ENCODE peak calls at places on chromosomes 7 and 10, in five cellular contexts. M, G, V, C and Q are unnamed samples. For H3K27me3, the result is how much of the 10 kb centered on the place peaks cover.

GRCh38 chr7:116305485-116306408 is 95.4 kb downstream of the TES start:
- DNase-seq in M (no peak), V (no peak), G (peak), C (no peak), Q (no peak)

GRCh38 chr10:35890061-35890969 is 248.2 kb upstream of the FZD8 start:
- DNase-seq in M (no peak), G (no peak), C (no peak), V (no peak), Q (no peak)

GRCh38 chr10:78236416-78237015 is 202.9 kb downstream of the RPS24 start:
- DNase-seq in G (no peak), M (no peak), V (no peak), C (no peak), Q (no peak)

GRCh38 chr10:4154317-4154716 is 369.3 kb upstream of the KLF6 start:
- DNase-seq in M (no peak), G (no peak), V (peak), C (no peak), Q (no peak)

GRCh38 chr10:75235375-75236177 is at the start of gene COMTD1:
- DNase-seq in G (peak), V (peak), C (peak), M (peak), Q (peak)

GRCh38 chr7:122136639-122137253 is 7.3 kb downstream of the AASS start:
- DNase-seq in M (no peak), C (no peak), G (no peak), V (no peak), Q (no peak)

GRCh38 chr7:106610996-106611886 is 49.7 kb downstream of the CCDC71L start:
- DNase-seq in M (no peak), V (no peak), C (no peak), G (no peak), Q (no peak)

GRCh38 chr7:3867847-3868246 is 566.8 kb downstream of the SDK1 start:
- DNase-seq in G (no peak), M (no peak), V (no peak), C (peak), Q (no peak)

GRCh38 chr10:86074294-86074693 is 292.3 kb downstream of the GRID1 start:
- DNase-seq in M (no peak), V (no peak), G (no peak), C (no peak), Q (no peak)

GRCh38 chr7:151745090-151745638 is 131.8 kb downstream of the PRKAG2 start:
- DNase-seq in G (peak), C (peak), V (no peak), M (no peak), Q (peak)

GRCh38 chr10:29535012-29535777 is 99.6 kb downstream of the SVIL start:
- DNase-seq in V (no peak), M (no peak), C (peak), G (peak), Q (peak)

GRCh38 chr7:88111136-88111748 is 108.6 kb downstream of the SRI start:
- DNase-seq in C (no peak), G (no peak), V (no peak), M (no peak), Q (no peak)

GRCh38 chr10:48627984-48628609 is 23.2 kb upstream of the ARHGAP22 start:
- DNase-seq in G (no peak), V (no peak), C (no peak), M (no peak), Q (no peak)

GRCh38 chr10:19329475-19329874 is 280.9 kb downstream of the MALRD1 start:
- DNase-seq in M (no peak), C (no peak), G (no peak), V (no peak), Q (no peak)

GRCh38 chr7:116431783-116432182 is 67.8 kb upstream of the CAV2 start:
- DNase-seq in M (no peak), C (no peak), G (no peak), V (no peak), Q (no peak)

GRCh38 chr7:131328387-131329175 is 905 bp downstream of the MKLN1 start:
- DNase-seq in M (no peak), V (no peak), C (no peak), G (no peak), Q (no peak)

GRCh38 chr10:29734980-29735627 is 100.3 kb upstream of the SVIL start:
- DNase-seq in G (peak), C (peak), M (no peak), V (peak), Q (peak)

GRCh38 chr10:14185501-14186045 is 145.2 kb downstream of the FRMD4A start:
- DNase-seq in G (no peak), V (peak), C (no peak), M (peak), Q (no peak)

GRCh38 chr7:141320287-141320686 is 230.9 kb upstream of the AGK start:
- DNase-seq in C (no peak), V (no peak), M (no peak), G (no peak), Q (no peak)

GRCh38 chr10:5317547-5318107 is 47.1 kb upstream of the UCN3 start:
- DNase-seq in C (no peak), G (no peak), M (no peak), V (peak), Q (no peak)

GRCh38 chr7:47669178-47669878 is 87.4 kb upstream of the TNS3 start:
- DNase-seq in M (no peak), V (no peak), C (peak), G (peak), Q (peak)

GRCh38 chr7:131546583-131547111 is 9.8 kb downstream of the PODXL start:
- DNase-seq in G (peak), M (peak), C (no peak), V (peak), Q (no peak)

GRCh38 chr7:55074008-55074499 is 55.2 kb downstream of the EGFR start:
- DNase-seq in M (peak), C (peak), G (no peak), V (peak), Q (no peak)

GRCh38 chr10:32225976-32226375 is 121.0 kb downstream of the EPC1 start:
- DNase-seq in G (no peak), V (no peak), C (no peak), M (no peak), Q (no peak)

GRCh38 chr7:141709749-141710148 is 1.6 kb downstream of the WEE2 start:
- DNase-seq in G (no peak), C (no peak), V (no peak), M (no peak), Q (no peak)

GRCh38 chr7:4235596-4235995 is 446.5 kb upstream of the FOXK1 start:
- DNase-seq in G (no peak), M (no peak), C (no peak), V (no peak), Q (peak)

GRCh38 chr10:121999301-121999700 is 10.3 kb downstream of the TACC2 start:
- DNase-seq in C (no peak), M (no peak), G (no peak), V (no peak), Q (no peak)

GRCh38 chr7:41403291-41403690 is 299.6 kb downstream of the INHBA start:
- DNase-seq in V (no peak), G (no peak), M (no peak), C (no peak), Q (no peak)

GRCh38 chr7:106848851-106849442 is 16.1 kb upstream of the PIK3CG start:
- DNase-seq in M (no peak), G (no peak), V (no peak), C (no peak), Q (no peak)

GRCh38 chr7:141416691-141417268 is 134.4 kb upstream of the AGK start:
- DNase-seq in M (no peak), V (no peak), G (no peak), C (no peak), Q (no peak)

GRCh38 chr10:93488956-93489528 is 6.9 kb upstream of the MYOF start:
- DNase-seq in G (no peak), C (no peak), V (no peak), M (no peak), Q (no peak)

GRCh38 chr7:92740713-92741126 is 95.7 kb downstream of the CDK6 start:
- DNase-seq in C (no peak), V (no peak), G (no peak), M (peak), Q (no peak)

GRCh38 chr7:115995701-115996100 is 34.9 kb downstream of the TFEC start:
- DNase-seq in G (no peak), M (no peak), V (no peak), C (no peak), Q (no peak)

DNA sequence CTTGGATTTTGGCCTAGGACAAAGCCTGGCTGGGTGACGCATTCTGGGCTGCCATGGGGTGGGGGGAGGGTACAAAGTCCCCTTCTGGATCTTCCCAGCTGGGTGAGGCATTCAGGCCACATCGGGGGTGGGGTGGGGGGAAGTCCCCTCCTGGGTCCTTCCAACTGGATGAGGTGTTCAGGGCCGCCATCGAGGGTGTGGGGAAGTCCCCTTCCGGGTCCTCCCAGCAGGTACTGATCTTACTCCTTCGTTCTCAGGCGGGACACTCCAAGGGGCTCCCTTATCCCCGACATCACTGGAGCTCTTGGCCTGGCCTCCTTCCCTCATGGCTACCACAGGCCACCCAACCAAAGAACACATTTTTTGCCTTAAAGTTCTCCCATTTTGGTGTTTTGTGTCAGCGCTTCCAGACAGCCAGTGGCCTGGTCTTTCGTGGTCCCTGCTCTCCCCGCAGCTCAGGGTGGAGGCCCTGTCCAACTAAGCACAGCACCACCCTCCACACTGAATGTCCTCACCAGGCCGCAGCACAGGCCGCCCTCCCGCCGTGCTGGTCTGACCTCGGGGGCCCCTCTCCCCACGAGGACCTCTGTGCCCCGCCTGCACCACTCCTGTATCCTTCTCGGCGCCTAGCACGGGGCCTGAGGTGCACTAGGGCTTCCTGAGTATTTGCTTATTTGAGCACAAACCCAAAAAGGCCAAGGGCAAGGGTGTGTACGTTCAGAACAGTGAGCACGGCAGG is 38.5 kb downstream of the EN2 start:
- DNase-seq in M (no peak), G (no peak), V (no peak), C (no peak), Q (no peak)
- H3K27me3 ChIP-seq in M (half or more), G (under half), V (under half), C (under half), Q (under half)

DNA sequence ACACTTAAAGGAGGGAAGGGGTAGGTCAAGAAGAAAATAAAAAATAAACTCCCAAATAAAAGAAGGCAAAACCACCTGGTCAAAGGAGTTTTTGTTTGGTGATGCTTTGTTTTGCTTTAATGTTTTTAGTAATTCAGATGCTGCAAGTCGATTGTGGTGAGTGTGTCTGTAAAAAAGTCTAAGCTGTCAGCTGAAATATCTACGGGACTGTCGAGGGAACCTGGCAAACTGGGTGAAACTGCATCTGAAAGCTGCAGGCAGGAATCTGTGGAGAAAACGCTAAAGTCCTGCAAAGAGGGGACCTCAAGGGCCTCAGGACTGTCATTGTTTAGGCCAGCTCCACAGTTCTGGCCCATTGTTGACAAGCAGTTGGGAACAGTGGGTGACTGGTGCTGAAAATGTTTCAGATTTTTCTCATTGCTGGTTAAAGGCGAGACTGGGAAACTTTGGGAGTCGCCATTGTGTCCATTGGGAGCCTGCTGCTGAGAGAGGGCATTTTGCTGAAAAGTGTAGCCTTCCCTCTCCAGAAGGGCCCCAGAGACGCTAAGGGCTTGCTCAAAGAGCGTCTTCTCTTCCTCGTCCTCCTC is 1.8 kb downstream of the HOXA2 start:
- DNase-seq in C (no peak), G (no peak), M (no peak), V (no peak), Q (no peak)
- H3K4me3 ChIP-seq in C (peak), G (no peak), M (no peak), V (no peak), Q (no peak)

GRCh38 chr7:100893910-100894763 is 1.6 kb downstream of the ACHE start:
- DNase-seq in M (no peak), V (no peak), C (peak), G (no peak), Q (no peak)

GRCh38 chr7:100891555-100891954 is 2.0 kb upstream of the UFSP1 start:
- DNase-seq in M (no peak), V (no peak), G (no peak), C (no peak), Q (no peak)

GRCh38 chr7:100890640-100891521 is 1.4 kb upstream of the UFSP1 start:
- DNase-seq in M (no peak), V (no peak), C (peak), G (no peak), Q (no peak)

GRCh38 chr7:100893318-100893895 is 2.3 kb downstream of the ACHE start:
- DNase-seq in M (no peak), V (no peak), C (peak), G (no peak), Q (no peak)

DNA sequence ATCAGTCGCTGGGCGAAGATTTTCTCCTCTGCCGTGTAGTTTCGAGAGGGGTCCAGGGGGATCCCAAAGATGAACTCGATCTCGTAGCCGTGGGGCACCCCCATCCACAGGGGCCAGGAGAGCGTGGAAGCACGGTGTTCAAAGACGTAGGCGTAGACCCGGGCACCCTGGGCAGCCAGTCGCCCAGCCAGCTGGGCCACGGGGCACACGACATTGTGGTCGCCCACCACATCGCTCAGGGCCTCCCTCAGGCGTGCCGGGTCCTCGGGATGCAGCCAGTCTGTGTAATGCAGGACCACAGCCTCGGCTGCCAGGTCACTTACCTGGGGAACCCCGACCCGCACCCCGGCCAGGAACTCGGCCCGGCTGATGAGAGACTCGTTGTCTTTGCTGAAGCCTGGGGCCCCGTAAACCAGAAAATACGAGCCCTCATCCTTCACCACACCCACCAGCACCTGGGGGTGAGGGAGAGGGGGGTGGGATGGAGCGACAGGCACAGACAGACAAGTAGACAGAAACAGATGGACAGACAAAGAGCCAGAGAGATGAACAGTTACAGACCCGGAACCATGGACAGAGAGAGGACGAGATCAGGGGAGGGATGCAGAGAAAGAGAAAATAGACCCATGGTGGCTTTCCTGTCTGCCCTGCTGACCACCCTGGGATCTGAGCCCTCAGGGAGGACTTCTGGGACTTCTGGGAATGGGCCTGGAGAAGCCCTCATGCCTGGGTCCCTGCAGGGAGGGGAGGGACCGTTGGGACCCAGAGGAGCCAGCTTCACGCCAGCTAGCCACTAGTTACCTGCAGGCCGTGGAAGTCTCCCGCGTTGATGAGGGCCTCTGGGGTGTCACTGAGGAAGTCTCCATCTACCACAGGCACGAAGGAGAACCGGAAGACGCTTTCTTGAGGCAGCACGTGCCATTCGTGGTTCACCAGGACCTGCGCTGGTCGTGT is 3.0 kb downstream of the ACHE start:
- DNase-seq in M (no peak), C (peak), V (peak), G (no peak), Q (no peak)
- H3K27me3 ChIP-seq in M (under half), C (under half), V (under half), G (under half), Q (under half)

GRCh38 chr10:71714055-71714454 is 5.5 kb downstream of the C10orf105 start:
- DNase-seq in M (no peak), G (no peak), V (peak), C (no peak), Q (no peak)
- H3K4me3 ChIP-seq in M (no peak), G (no peak), V (peak), C (no peak), Q (no peak)

GRCh38 chr10:133085251-133086125 is 2.2 kb upstream of the ADGRA1 start:
- DNase-seq in C (no peak), M (no peak), V (no peak), G (no peak), Q (no peak)
- H3K27me3 ChIP-seq in C (under half), M (under half), V (under half), G (under half), Q (under half)

GRCh38 chr10:62053860-62054259 is 152.4 kb downstream of the ARID5B start:
- DNase-seq in M (no peak), C (no peak), V (no peak), G (no peak), Q (no peak)

GRCh38 chr10:62050941-62051433 is 149.5 kb downstream of the ARID5B start:
- DNase-seq in V (peak), G (no peak), C (peak), M (no peak), Q (no peak)

GRCh38 chr10:62050627-62050924 is 149.1 kb downstream of the ARID5B start:
- DNase-seq in C (no peak), M (no peak), G (no peak), V (no peak), Q (no peak)

GRCh38 chr10:62054408-62054807 is 152.9 kb downstream of the ARID5B start:
- DNase-seq in V (no peak), G (no peak), C (no peak), M (no peak), Q (no peak)

GRCh38 chr10:62052276-62052675 is 150.8 kb downstream of the ARID5B start:
- DNase-seq in C (no peak), V (no peak), G (no peak), M (no peak), Q (no peak)
- H3K4me3 ChIP-seq in C (no peak), V (no peak), G (no peak), M (no peak), Q (no peak)

DNA sequence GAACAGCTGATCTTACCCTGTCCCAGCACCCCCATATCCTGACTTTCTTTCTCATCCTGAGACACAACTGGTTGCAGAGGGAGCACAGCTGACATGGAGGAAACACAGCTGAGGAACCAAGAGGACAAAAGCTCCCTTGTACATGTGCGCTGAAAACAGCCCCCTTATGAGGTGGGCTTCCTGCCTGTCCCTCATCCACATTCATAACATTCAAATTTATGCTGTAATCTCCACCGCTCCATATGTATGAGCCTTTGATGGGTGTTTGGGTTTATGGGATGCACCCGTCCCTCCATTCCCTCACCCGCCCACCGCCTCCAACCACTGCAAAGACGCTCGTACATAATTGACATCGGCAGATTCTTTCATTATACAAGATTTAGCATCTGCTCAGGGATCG is 49.6 kb upstream of the BTRC start:
- DNase-seq in V (no peak), M (no peak), G (no peak), C (no peak), Q (no peak)
- H3K27me3 ChIP-seq in V (under half), M (under half), G (under half), C (under half), Q (under half)

GRCh38 chr10:91420868-91421267 is 10.7 kb downstream of the HECTD2 start:
- DNase-seq in C (no peak), G (no peak), M (no peak), V (no peak), Q (no peak)
- H3K4me3 ChIP-seq in C (no peak), G (no peak), M (no peak), V (no peak), Q (no peak)